ENCODE peak calls at places on chromosomes 11 and 22, in six cellular contexts. One of them, this sample, is unnamed. For H3K4me1, the result is how much of the 10 kb centered on the place peaks cover.

GRCh38 chr11:15629690-15630321 is 515.1 kb downstream of the INSC start:
- ATAC-seq in A549: peak
- ATAC-seq in K562: peak
- ATAC-seq in GM12878: peak
- ATAC-seq in upper lobe of left lung: peak
- ATAC-seq in HepG2: peak
- ATAC-seq in this sample: no peak

GRCh38 chr11:103070142-103070541 is 21.8 kb downstream of the DCUN1D5 start:
- ATAC-seq in A549: no peak
- ATAC-seq in GM12878: peak
- ATAC-seq in HepG2: no peak
- ATAC-seq in K562: no peak
- ATAC-seq in upper lobe of left lung: no peak
- ATAC-seq in this sample: no peak

GRCh38 chr22:40334899-40335298 is 11.4 kb upstream of the ADSL start:
- ATAC-seq in GM12878: no peak
- ATAC-seq in HepG2: no peak
- ATAC-seq in upper lobe of left lung: no peak
- ATAC-seq in K562: no peak
- ATAC-seq in A549: no peak
- ATAC-seq in this sample: no peak

GRCh38 chr11:79101736-79102135 is 339.1 kb downstream of the TENM4 start:
- ATAC-seq in GM12878: no peak
- ATAC-seq in upper lobe of left lung: no peak
- ATAC-seq in HepG2: no peak
- ATAC-seq in A549: no peak
- ATAC-seq in K562: no peak
- ATAC-seq in this sample: no peak

GRCh38 chr22:24553597-24554315 is 1.2 kb downstream of the GUCD1 start:
- ATAC-seq in upper lobe of left lung: no peak
- ATAC-seq in HepG2: no peak
- ATAC-seq in A549: no peak
- ATAC-seq in K562: no peak
- ATAC-seq in GM12878: no peak
- ATAC-seq in this sample: no peak

GRCh38 chr11:69533296-69534165 is 52.1 kb downstream of the LINC01488 start:
- ATAC-seq in upper lobe of left lung: no peak
- ATAC-seq in HepG2: no peak
- ATAC-seq in A549: no peak
- ATAC-seq in K562: no peak
- ATAC-seq in GM12878: no peak
- ATAC-seq in this sample: no peak

GRCh38 chr11:36051235-36052072 is 107.6 kb downstream of the LDLRAD3 start:
- ATAC-seq in GM12878: peak
- ATAC-seq in K562: no peak
- ATAC-seq in A549: no peak
- ATAC-seq in HepG2: no peak
- ATAC-seq in upper lobe of left lung: no peak
- ATAC-seq in this sample: no peak

GRCh38 chr11:60633645-60634044 is 65.8 kb upstream of the MS4A8 start:
- ATAC-seq in HepG2: no peak
- ATAC-seq in upper lobe of left lung: no peak
- ATAC-seq in GM12878: peak
- ATAC-seq in K562: no peak
- ATAC-seq in A549: no peak
- ATAC-seq in this sample: no peak

GRCh38 chr11:132028380-132029240 is 658.2 kb downstream of the NTM start:
- ATAC-seq in upper lobe of left lung: peak
- ATAC-seq in A549: no peak
- ATAC-seq in GM12878: peak
- ATAC-seq in K562: no peak
- ATAC-seq in HepG2: peak
- ATAC-seq in this sample: peak

GRCh38 chr11:112778091-112778889 is 182.9 kb upstream of the NCAM1 start:
- ATAC-seq in GM12878: no peak
- ATAC-seq in K562: no peak
- ATAC-seq in A549: no peak
- ATAC-seq in HepG2: no peak
- ATAC-seq in upper lobe of left lung: no peak
- ATAC-seq in this sample: no peak

GRCh38 chr11:75490221-75491181 is 35.2 kb downstream of the GDPD5 start:
- ATAC-seq in HepG2: no peak
- ATAC-seq in A549: peak
- ATAC-seq in K562: no peak
- ATAC-seq in upper lobe of left lung: no peak
- ATAC-seq in GM12878: no peak
- ATAC-seq in this sample: no peak

GRCh38 chr22:41517172-41518047 is 26.9 kb downstream of the POLR3H start:
- ATAC-seq in HepG2: peak
- ATAC-seq in K562: no peak
- ATAC-seq in A549: peak
- ATAC-seq in upper lobe of left lung: peak
- ATAC-seq in GM12878: peak
- ATAC-seq in this sample: peak

GRCh38 chr22:46549565-46549840 is 12.1 kb upstream of the CELSR1 start:
- ATAC-seq in upper lobe of left lung: no peak
- ATAC-seq in A549: no peak
- ATAC-seq in GM12878: no peak
- ATAC-seq in HepG2: peak
- ATAC-seq in K562: no peak
- ATAC-seq in this sample: no peak

GRCh38 chr22:17867160-17867785 is 93.0 kb upstream of the BID start:
- ATAC-seq in HepG2: no peak
- ATAC-seq in A549: no peak
- ATAC-seq in upper lobe of left lung: peak
- ATAC-seq in K562: peak
- ATAC-seq in GM12878: no peak
- ATAC-seq in this sample: peak

GRCh38 chr11:67572747-67573419 is 10.7 kb upstream of the GSTP1 start:
- ATAC-seq in K562: peak
- ATAC-seq in A549: peak
- ATAC-seq in HepG2: peak
- ATAC-seq in upper lobe of left lung: no peak
- ATAC-seq in GM12878: peak
- ATAC-seq in this sample: peak

GRCh38 chr22:38397189-38398097 is 57.6 kb downstream of the KCNJ4 start:
- ATAC-seq in upper lobe of left lung: peak
- ATAC-seq in GM12878: peak
- ATAC-seq in K562: peak
- ATAC-seq in HepG2: peak
- ATAC-seq in A549: peak
- ATAC-seq in this sample: peak

GRCh38 chr11:28536504-28537267 is 428.5 kb downstream of the METTL15 start:
- ATAC-seq in A549: no peak
- ATAC-seq in K562: no peak
- ATAC-seq in GM12878: no peak
- ATAC-seq in upper lobe of left lung: no peak
- ATAC-seq in HepG2: no peak
- ATAC-seq in this sample: no peak

GRCh38 chr11:57248780-57249383 is 11.8 kb upstream of the APLNR start:
- ATAC-seq in GM12878: peak
- ATAC-seq in K562: peak
- ATAC-seq in HepG2: peak
- ATAC-seq in A549: peak
- ATAC-seq in upper lobe of left lung: peak
- ATAC-seq in this sample: peak

GRCh38 chr22:40137132-40137531 is 40.6 kb upstream of the TNRC6B start:
- ATAC-seq in upper lobe of left lung: no peak
- ATAC-seq in HepG2: no peak
- ATAC-seq in K562: no peak
- ATAC-seq in A549: no peak
- ATAC-seq in GM12878: no peak
- ATAC-seq in this sample: no peak

GRCh38 chr22:17201285-17201945 is 17.8 kb downstream of the ADA2 start:
- ATAC-seq in upper lobe of left lung: no peak
- ATAC-seq in GM12878: no peak
- ATAC-seq in K562: peak
- ATAC-seq in A549: peak
- ATAC-seq in HepG2: peak
- ATAC-seq in this sample: no peak

GRCh38 chr11:121870202-121871045 is 245.6 kb downstream of the BLID start:
- ATAC-seq in upper lobe of left lung: peak
- ATAC-seq in HepG2: no peak
- ATAC-seq in K562: no peak
- ATAC-seq in GM12878: no peak
- ATAC-seq in A549: no peak
- ATAC-seq in this sample: peak

GRCh38 chr11:79311461-79311860 is 129.4 kb downstream of the TENM4 start:
- ATAC-seq in A549: no peak
- ATAC-seq in GM12878: no peak
- ATAC-seq in HepG2: no peak
- ATAC-seq in upper lobe of left lung: no peak
- ATAC-seq in K562: no peak
- ATAC-seq in this sample: no peak

GRCh38 chr22:26735019-26735409 is 77.6 kb downstream of the MIAT start:
- ATAC-seq in HepG2: no peak
- ATAC-seq in K562: no peak
- ATAC-seq in upper lobe of left lung: no peak
- ATAC-seq in A549: no peak
- ATAC-seq in GM12878: no peak
- ATAC-seq in this sample: no peak

GRCh38 chr22:41801147-41801819 is 804 bp downstream of the CCDC134 start:
- ATAC-seq in K562: peak
- ATAC-seq in HepG2: peak
- ATAC-seq in GM12878: peak
- ATAC-seq in A549: peak
- ATAC-seq in upper lobe of left lung: no peak
- ATAC-seq in this sample: no peak

GRCh38 chr22:22038178-22038880 is 55.7 kb upstream of the TOP3B start:
- ATAC-seq in HepG2: no peak
- ATAC-seq in A549: no peak
- ATAC-seq in K562: peak
- ATAC-seq in GM12878: peak
- ATAC-seq in upper lobe of left lung: no peak
- ATAC-seq in this sample: no peak

DNA sequence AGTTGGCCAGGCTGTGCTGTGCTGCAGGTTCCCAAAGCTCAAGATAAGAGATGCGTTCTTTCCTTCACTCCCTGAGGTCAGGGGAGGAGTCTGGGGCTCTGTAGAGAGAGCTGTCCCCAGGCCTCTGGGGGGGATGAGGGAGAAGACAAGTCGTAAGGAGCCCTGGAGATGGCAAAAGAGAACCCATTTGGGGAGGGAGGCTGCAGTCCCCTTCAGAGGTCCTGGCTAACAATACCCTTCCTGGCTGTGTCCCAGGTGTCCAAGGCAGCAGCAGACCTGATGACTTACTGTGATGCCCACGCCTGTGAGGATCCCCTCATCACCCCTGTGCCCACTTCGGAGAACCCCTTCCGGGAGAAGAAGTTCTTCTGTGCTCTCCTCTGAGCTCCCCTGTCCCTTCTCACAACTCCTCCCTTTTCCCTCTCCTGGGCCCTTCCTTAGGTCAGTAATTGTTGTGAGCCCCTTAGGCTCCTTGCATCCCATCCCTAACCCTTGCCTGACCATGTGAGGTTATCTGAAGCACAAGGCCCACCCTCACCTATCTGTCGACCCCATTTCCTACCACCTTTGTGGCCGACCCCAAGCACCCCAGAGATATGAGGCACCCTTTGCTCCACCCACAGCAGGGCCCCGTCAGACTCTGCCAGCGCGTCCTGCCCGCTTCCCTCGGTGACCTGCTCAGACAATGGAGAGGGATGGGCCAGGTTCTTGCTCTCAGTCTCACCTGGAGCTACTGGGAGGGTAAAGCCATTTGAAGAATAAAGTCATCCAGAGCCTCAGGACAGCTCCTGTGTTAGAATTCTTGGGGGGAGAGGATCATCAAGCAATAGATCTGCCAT is 1.2 kb downstream of the GNG3 start:
- ATAC-seq in K562: no peak
- ATAC-seq in A549: no peak
- ATAC-seq in HepG2: no peak
- ATAC-seq in upper lobe of left lung: no peak
- ATAC-seq in GM12878: peak
- ATAC-seq in this sample: no peak
- H3K4me1 ChIP-seq in K562: under half
- H3K4me1 ChIP-seq in A549: under half
- H3K4me1 ChIP-seq in HepG2: under half
- H3K4me1 ChIP-seq in upper lobe of left lung: half or more
- H3K4me1 ChIP-seq in GM12878: under half
- H3K4me1 ChIP-seq in this sample: half or more

GRCh38 chr11:118742304-118742703 is 48.7 kb downstream of the DDX6 start:
- ATAC-seq in upper lobe of left lung: no peak
- ATAC-seq in K562: peak
- ATAC-seq in A549: no peak
- ATAC-seq in HepG2: peak
- ATAC-seq in GM12878: no peak
- ATAC-seq in this sample: no peak
- TF ChIP-seq EP300 in upper lobe of left lung: no peak
- TF ChIP-seq EP300 in K562: peak
- TF ChIP-seq EP300 in A549: no peak
- TF ChIP-seq EP300 in HepG2: no peak
- TF ChIP-seq EP300 in GM12878: no peak
- TF ChIP-seq EP300 in this sample: no peak

DNA sequence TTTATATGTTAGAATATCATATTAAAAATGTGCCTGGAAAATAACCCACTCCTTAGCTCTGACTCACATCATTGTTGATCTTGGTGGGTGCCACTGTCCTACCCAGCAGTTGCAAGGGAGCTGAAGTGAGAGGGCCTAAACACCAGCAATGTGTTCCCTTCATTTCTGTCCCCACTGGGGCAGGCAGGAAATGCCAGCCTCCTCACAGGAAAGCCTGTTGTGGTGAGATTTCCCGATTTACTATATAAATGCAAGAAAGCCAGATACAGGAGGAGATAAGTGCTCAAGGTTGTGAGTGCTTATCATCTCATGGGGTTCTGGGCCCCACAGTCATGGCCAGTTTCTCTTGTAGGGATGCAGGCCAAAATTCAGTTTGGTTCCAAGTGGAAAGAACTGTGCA is 15.9 kb upstream of the FLI1 start:
- ATAC-seq in HepG2: no peak
- ATAC-seq in A549: no peak
- ATAC-seq in upper lobe of left lung: no peak
- ATAC-seq in GM12878: no peak
- ATAC-seq in K562: no peak
- ATAC-seq in this sample: no peak
- TF ChIP-seq POLR2A in HepG2: no peak
- TF ChIP-seq POLR2A in A549: no peak
- TF ChIP-seq POLR2A in upper lobe of left lung: no peak
- TF ChIP-seq POLR2A in GM12878: no peak
- TF ChIP-seq POLR2A in K562: no peak
- TF ChIP-seq POLR2A in this sample: no peak

DNA sequence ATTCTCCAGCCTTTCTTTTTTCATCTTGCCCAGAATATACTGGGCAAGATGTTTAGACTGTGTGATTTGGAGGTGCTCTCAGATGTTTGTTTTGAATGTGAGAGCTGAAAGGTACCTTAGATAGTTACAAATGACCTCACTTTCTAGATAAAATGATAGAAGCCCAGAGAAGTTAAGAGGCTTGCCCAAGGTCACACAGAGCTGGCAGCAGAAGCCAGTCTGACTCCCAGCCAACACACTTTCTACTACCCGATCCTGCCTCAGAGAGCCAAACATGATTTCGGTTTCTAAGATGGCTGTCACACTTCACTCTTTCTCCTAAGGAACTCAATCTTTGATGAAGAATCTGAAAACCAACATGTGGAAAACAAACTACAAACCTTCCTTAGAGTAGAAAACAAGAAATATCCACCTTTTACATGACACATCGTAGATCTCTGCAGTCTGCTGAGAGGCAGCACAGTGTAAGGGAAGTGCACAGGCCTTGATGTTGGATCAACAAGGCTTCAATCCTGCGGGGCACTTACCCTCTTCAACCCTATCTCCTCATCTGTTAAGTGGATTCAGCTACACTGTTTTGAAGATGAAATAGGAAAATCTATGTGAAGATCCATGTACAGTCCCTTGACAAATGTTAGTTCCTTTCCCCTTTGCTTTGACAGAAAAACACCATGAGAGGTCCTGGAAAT is 58.6 kb downstream of the SYTL2 start:
- ATAC-seq in A549: no peak
- ATAC-seq in HepG2: no peak
- ATAC-seq in upper lobe of left lung: no peak
- ATAC-seq in K562: no peak
- ATAC-seq in GM12878: no peak
- ATAC-seq in this sample: no peak
- H3K4me1 ChIP-seq in A549: half or more
- H3K4me1 ChIP-seq in HepG2: under half
- H3K4me1 ChIP-seq in upper lobe of left lung: under half
- H3K4me1 ChIP-seq in K562: under half
- H3K4me1 ChIP-seq in GM12878: under half
- H3K4me1 ChIP-seq in this sample: under half

This sample was measured in gastroesophageal sphincter.